ENCODE peak calls at places on chromosomes 4 and X, in five cellular contexts. B is T follicular helper cell; R is HT1080; X is activated CD8-positive, alpha-beta T cell treated with anti-CD3 and anti-CD28 coated beads for 36 hours; L is stimulated activated CD4-positive, alpha-beta T cell treated with anti-CD3 and anti-CD28 coated beads, Interleukin-1b, Interleukin-23, amount 100 ng/mL, for 1 hour. V is an unnamed sample.

GRCh38 chrX:132564026-132564425 is 75.2 kb upstream of the MBNL3 start:
- DNase-seq in R (peak), X (no peak), B (no peak), L (no peak), V (no peak)

GRCh38 chr4:119865389-119865788 is 201.3 kb downstream of the MAD2L1 start:
- DNase-seq in L (no peak), X (no peak), B (no peak), R (no peak), V (no peak)

GRCh38 chr4:173334891-173335754 is 965 bp upstream of the HMGB2 start:
- DNase-seq in B (no peak), L (no peak), R (peak), X (peak), V (peak)

GRCh38 chr4:46196086-46196485 is 72.2 kb upstream of the GABRG1 start:
- DNase-seq in L (no peak), X (no peak), B (no peak), R (peak), V (no peak)

GRCh38 chrX:68895339-68896250 is 66.8 kb downstream of the EFNB1 start:
- DNase-seq in X (peak), R (peak), B (no peak), L (no peak), V (no peak)

GRCh38 chrX:114959729-114960128 is 57.7 kb downstream of the IL13RA2 start:
- DNase-seq in X (no peak), L (no peak), R (no peak), B (no peak), V (no peak)

GRCh38 chr4:27245216-27245615 is 384.6 kb downstream of the STIM2 start:
- DNase-seq in B (no peak), L (no peak), X (no peak), R (no peak), V (no peak)

GRCh38 chr4:184344435-184344834 is 126.8 kb upstream of the ENPP6 start:
- DNase-seq in R (no peak), L (no peak), B (no peak), X (no peak), V (no peak)

GRCh38 chr4:75820197-75820596 is 82.1 kb downstream of the PPEF2 start:
- DNase-seq in L (no peak), B (no peak), X (no peak), R (no peak), V (no peak)

GRCh38 chrX:10106801-10107200 is 50.0 kb upstream of the CLCN4 start:
- DNase-seq in R (no peak), X (peak), L (peak), B (peak), V (peak)

GRCh38 chrX:129566081-129566480 is 26.0 kb downstream of the OCRL start:
- DNase-seq in R (no peak), L (no peak), B (no peak), X (no peak), V (no peak)

GRCh38 chr4:2944882-2945526 is 18.2 kb downstream of the NOP14 start:
- DNase-seq in L (no peak), X (no peak), R (no peak), B (no peak), V (no peak)

GRCh38 chrX:144259054-144259453 is 375.2 kb downstream of the UBE2NL start:
- DNase-seq in R (no peak), X (no peak), B (no peak), L (no peak), V (no peak)

GRCh38 chrX:100662153-100662552 is 18.2 kb downstream of the SRPX2 start:
- DNase-seq in R (no peak), L (no peak), B (no peak), X (no peak), V (no peak)

V was measured in effector CD8-positive, alpha-beta T cell.